ENCODE peak calls at places on chromosome 5, in seven cellular contexts. V is tibial nerve; Q is HEK293T; T is HS-5; U is sigmoid colon; Z is activated CD4-positive, alpha-beta T cell treated with anti-CD3 and anti-CD28 coated beads for 24 hours; B is tibial artery. C is an unnamed sample.

GRCh38 chr5:153523196-153523595 is 32.7 kb downstream of the GRIA1 start:
- DNase-seq in V (no peak), Q (no peak), T (peak; percentile 49), U (no peak), Z (no peak), B (no peak), C (no peak)

GRCh38 chr5:103362211-103362610 is 103.6 kb downstream of the MACIR start:
- DNase-seq in V (no peak), Q (no peak), T (no peak), U (no peak), Z (no peak), B (no peak), C (no peak)

GRCh38 chr5:23084815-23085214 is 231.7 kb upstream of the CDH12 start:
- DNase-seq in V (no peak), Q (no peak), T (no peak), U (no peak), Z (no peak), B (no peak), C (no peak)

GRCh38 chr5:10301842-10302610 is 5.7 kb downstream of the CMBL start:
- DNase-seq in V (no peak), Q (no peak), T (no peak), U (peak; percentile 84), Z (no peak), B (peak; percentile 78), C (peak; percentile 91)

GRCh38 chr5:102832445-102832844 is 77.3 kb downstream of the PAM start:
- DNase-seq in V (no peak), Q (no peak), T (no peak), U (no peak), Z (no peak), B (no peak), C (no peak)

GRCh38 chr5:179731791-179732411 is 721 bp upstream of the MAML1 start:
- DNase-seq in V (no peak), Q (no peak), T (peak; percentile 89), U (peak; percentile 69), Z (no peak), B (peak; percentile 68), C (no peak)

GRCh38 chr5:66708368-66708767 is 112.2 kb downstream of the MAST4 start:
- DNase-seq in V (no peak), Q (no peak), T (no peak), U (no peak), Z (no peak), B (no peak), C (no peak)

GRCh38 chr5:88761269-88761880 is 121.6 kb downstream of the MEF2C start:
- DNase-seq in V (no peak), Q (no peak), T (no peak), U (no peak), Z (no peak), B (no peak), C (no peak)

GRCh38 chr5:135423158-135423925 is 23.8 kb downstream of the DCANP1 start:
- DNase-seq in V (no peak), Q (no peak), T (no peak), U (no peak), Z (no peak), B (no peak), C (no peak)

GRCh38 chr5:139638090-139638735 is 9.9 kb upstream of the CXXC5 start:
- DNase-seq in V (no peak), Q (no peak), T (no peak), U (peak; percentile 92), Z (no peak), B (peak; percentile 95), C (peak; percentile 84)

GRCh38 chr5:132886064-132886823 is 12.8 kb downstream of the LEAP2 start:
- DNase-seq in V (no peak), Q (no peak), T (no peak), U (no peak), Z (no peak), B (no peak), C (no peak)

GRCh38 chr5:96434201-96434645 is 1.2 kb upstream of the PCSK1 start:
- DNase-seq in V (no peak), Q (peak; percentile 78), T (no peak), U (no peak), Z (peak; percentile 10), B (peak; percentile 72), C (no peak)

GRCh38 chr5:34804913-34805312 is 34.1 kb upstream of the TTC23L start:
- DNase-seq in V (no peak), Q (no peak), T (no peak), U (no peak), Z (no peak), B (no peak), C (no peak)

GRCh38 chr5:91072891-91073290 is 310.2 kb downstream of the ARRDC3 start:
- DNase-seq in V (no peak), Q (no peak), T (peak; percentile 22), U (no peak), Z (no peak), B (no peak), C (no peak)

GRCh38 chr5:153718713-153719112 is 228.2 kb downstream of the GRIA1 start:
- DNase-seq in V (no peak), Q (no peak), T (no peak), U (no peak), Z (no peak), B (peak; percentile 66), C (no peak)

GRCh38 chr5:88923623-88924619 is 40.9 kb upstream of the MEF2C start:
- DNase-seq in V (no peak), Q (no peak), T (no peak), U (no peak), Z (no peak), B (no peak), C (no peak)

GRCh38 chr5:152412129-152412528 is 7.0 kb upstream of the NMUR2 start:
- DNase-seq in V (no peak), Q (no peak), T (no peak), U (no peak), Z (no peak), B (no peak), C (no peak)

GRCh38 chr5:131792900-131793299 is 3.9 kb downstream of the FNIP1 start:
- DNase-seq in V (no peak), Q (no peak), T (no peak), U (no peak), Z (no peak), B (no peak), C (no peak)

GRCh38 chr5:115396698-115397097 is 100.2 kb upstream of the CCDC112 start:
- DNase-seq in V (no peak), Q (no peak), T (no peak), U (no peak), Z (no peak), B (no peak), C (no peak)

GRCh38 chr5:180414176-180414575 is 61.0 kb upstream of the GFPT2 start:
- DNase-seq in V (no peak), Q (no peak), T (no peak), U (no peak), Z (no peak), B (peak; percentile 12), C (no peak)

GRCh38 chr5:124302504-124302903 is 443.9 kb downstream of the ZNF608 start:
- DNase-seq in V (no peak), Q (no peak), T (no peak), U (no peak), Z (no peak), B (no peak), C (no peak)

GRCh38 chr5:87302061-87302460 is 34.4 kb downstream of the RASA1 start:
- DNase-seq in V (no peak), Q (no peak), T (peak; percentile 34), U (no peak), Z (no peak), B (no peak), C (no peak)

GRCh38 chr5:181163487-181164075 is 16.2 kb downstream of the OR2V2 start:
- DNase-seq in V (no peak), Q (no peak), T (no peak), U (no peak), Z (no peak), B (no peak), C (no peak)

GRCh38 chr5:174198541-174198940 is 153.0 kb downstream of the NSG2 start:
- DNase-seq in V (no peak), Q (no peak), T (no peak), U (no peak), Z (no peak), B (no peak), C (no peak)

GRCh38 chr5:133741818-133742355 is 129.5 kb upstream of the FSTL4 start:
- DNase-seq in V (no peak), Q (no peak), T (no peak), U (no peak), Z (no peak), B (no peak), C (no peak)

GRCh38 chr5:159094745-159095144 is 5.0 kb downstream of the EBF1 start:
- DNase-seq in V (peak; percentile 83), Q (peak; percentile 53), T (no peak), U (peak; percentile 92), Z (peak; percentile 38), B (peak; percentile 92), C (peak; percentile 61)

GRCh38 chr5:33231935-33232334 is 208.8 kb upstream of the TARS1 start:
- DNase-seq in V (no peak), Q (no peak), T (peak; percentile 8), U (no peak), Z (no peak), B (no peak), C (no peak)

GRCh38 chr5:138092301-138092700 is 8.5 kb downstream of the WNT8A start:
- DNase-seq in V (no peak), Q (no peak), T (no peak), U (no peak), Z (no peak), B (no peak), C (no peak)

GRCh38 chr5:180003145-180003544 is 68.4 kb downstream of the RNF130 start:
- DNase-seq in V (no peak), Q (no peak), T (no peak), U (no peak), Z (no peak), B (no peak), C (no peak)

GRCh38 chr5:139075066-139076050 is 122.8 kb downstream of the SIL1 start:
- DNase-seq in V (no peak), Q (no peak), T (no peak), U (no peak), Z (no peak), B (no peak), C (no peak)

GRCh38 chr5:10564838-10565784 is 1.2 kb downstream of the ANKRD33B start:
- DNase-seq in V (no peak), Q (no peak), T (no peak), U (no peak), Z (no peak), B (peak; percentile 70), C (no peak)

GRCh38 chr5:157990583-157991181 is 131.7 kb upstream of the CLINT1 start:
- DNase-seq in V (no peak), Q (no peak), T (no peak), U (no peak), Z (no peak), B (no peak), C (no peak)

C was measured in gastrocnemius medialis.